ENCODE peak calls at places on chromosomes 4 and X, in eight cellular contexts. W is GM20000; J is activated CD4-positive, alpha-beta T cell treated with anti-CD3 and anti-CD28 coated beads, Interleukin-2, amount 10 ng/mL, durations not matched to agents 7 days and 5 days; L is BE2C; K is NCI-H2029 treated with DMSO at 0.1 percent for 48 hours; D is GM12865; V is iPS DF 19.7; Q is DMS53. Z is an unnamed sample.

GRCh38 chrX:54865208-54865607 is 55.4 kb upstream of the TRO start:
- DNase-seq in W (no peak), J (no peak), L (no peak), K (no peak), D (no peak), V (no peak), Q (no peak), Z (no peak)

GRCh38 chr4:76420901-76421581 is at the start of gene CCDC158:
- DNase-seq in W (peak), J (no peak), L (peak), K (no peak), D (no peak), V (no peak), Q (peak), Z (peak)

GRCh38 chr4:109041463-109041862 is 261.0 kb downstream of the COL25A1 start:
- DNase-seq in W (no peak), J (no peak), L (no peak), K (no peak), D (no peak), V (no peak), Q (no peak), Z (no peak)

GRCh38 chrX:106481341-106481740 is 130.4 kb upstream of the RADX start:
- DNase-seq in W (peak), J (peak), L (peak), K (no peak), D (peak), V (no peak), Q (peak), Z (peak)

GRCh38 chr4:25172964-25173917 is 13.0 kb upstream of the SEPSECS start:
- DNase-seq in W (peak), J (no peak), L (no peak), K (no peak), D (peak), V (no peak), Q (peak), Z (peak)

GRCh38 chr4:177012918-177013545 is 220.3 kb upstream of the VEGFC start:
- DNase-seq in W (no peak), J (no peak), L (no peak), K (no peak), D (no peak), V (no peak), Q (no peak), Z (no peak)

GRCh38 chr4:25938251-25939186 is 24.5 kb downstream of the SMIM20 start:
- DNase-seq in W (peak), J (no peak), L (no peak), K (no peak), D (peak), V (no peak), Q (no peak), Z (peak)

GRCh38 chrX:149527705-149528104 is 13.1 kb upstream of the EOLA1 start:
- DNase-seq in W (no peak), J (peak), L (no peak), K (no peak), D (peak), V (no peak), Q (peak), Z (peak)

GRCh38 chr4:108636246-108636645 is 14.2 kb upstream of the OSTC start:
- DNase-seq in W (no peak), J (no peak), L (no peak), K (no peak), D (no peak), V (no peak), Q (no peak), Z (no peak)

GRCh38 chrX:150933945-150934350 is 35.5 kb upstream of the CD99L2 start:
- DNase-seq in W (no peak), J (no peak), L (no peak), K (no peak), D (no peak), V (no peak), Q (no peak), Z (no peak)

GRCh38 chr4:38233727-38234478 is 273.7 kb downstream of the PTTG2 start:
- DNase-seq in W (no peak), J (no peak), L (no peak), K (no peak), D (no peak), V (no peak), Q (no peak), Z (no peak)

GRCh38 chr4:57119054-57119651 is 9.0 kb upstream of the IGFBP7 start:
- DNase-seq in W (no peak), J (no peak), L (no peak), K (no peak), D (no peak), V (no peak), Q (no peak), Z (peak)

GRCh38 chrX:17488036-17488435 is 113.0 kb downstream of the NHS start:
- DNase-seq in W (no peak), J (no peak), L (no peak), K (no peak), D (no peak), V (no peak), Q (no peak), Z (no peak)